ENCODE peak calls at places on chromosome 12, in ten cellular contexts. Q is OCI-LY7, G is GM12865, Y is fibroblast of lung, E is progenitor cell of endocrine pancreas, R is mammary epithelial cell, N is activated B cell treated with CpG ODN at 0.5 μM for 24 hours, X is left ventricle myocardium inferior, B is foreskin fibroblast, V is nephron progenitor cell. J is an unnamed sample.

GRCh38 chr12:111757361-111758119 is 9.2 kb upstream of the ALDH2 start:
- DNase-seq in Q (peak), G (peak), Y (peak), E (no peak), R (peak), N (no peak), X (peak), B (peak), V (no peak), J (peak)

GRCh38 chr12:10366875-10367274 is 23.0 kb downstream of the KLRK1 start:
- DNase-seq in Q (peak), G (no peak), Y (peak), E (no peak), R (peak), N (no peak), X (no peak), B (peak), V (no peak), J (no peak)

GRCh38 chr12:3684449-3685051 is 68.4 kb downstream of the CRACR2A start:
- DNase-seq in Q (no peak), G (no peak), Y (no peak), E (no peak), R (no peak), N (no peak), X (peak), B (no peak), V (peak), J (no peak)

GRCh38 chr12:54388214-54389138 is 3.9 kb upstream of the ZNF385A start:
- DNase-seq in Q (no peak), G (no peak), Y (no peak), E (no peak), R (no peak), N (no peak), X (no peak), B (peak), V (no peak), J (no peak)

GRCh38 chr12:96514328-96514727 is 25.0 kb downstream of the CFAP54 start:
- DNase-seq in Q (peak), G (peak), Y (peak), E (no peak), R (no peak), N (no peak), X (no peak), B (no peak), V (no peak), J (no peak)

GRCh38 chr12:108173892-108174291 is 44.8 kb downstream of the WSCD2 start:
- DNase-seq in Q (no peak), G (no peak), Y (no peak), E (no peak), R (no peak), N (no peak), X (no peak), B (no peak), V (no peak), J (no peak)

GRCh38 chr12:119681953-119682352 is 14.0 kb downstream of the PRKAB1 start:
- DNase-seq in Q (no peak), G (peak), Y (no peak), E (no peak), R (no peak), N (no peak), X (no peak), B (no peak), V (no peak), J (peak)

GRCh38 chr12:64419696-64420095 is 15.5 kb downstream of the XPOT start:
- DNase-seq in Q (no peak), G (no peak), Y (no peak), E (no peak), R (no peak), N (no peak), X (no peak), B (no peak), V (no peak), J (no peak)

GRCh38 chr12:108568653-108569154 is 6.3 kb downstream of the ISCU start:
- DNase-seq in Q (peak), G (peak), Y (no peak), E (no peak), R (no peak), N (no peak), X (no peak), B (no peak), V (no peak), J (peak)

GRCh38 chr12:120100630-120101029 is 15.9 kb downstream of the RAB35 start:
- DNase-seq in Q (no peak), G (no peak), Y (peak), E (no peak), R (no peak), N (no peak), X (peak), B (peak), V (no peak), J (no peak)

GRCh38 chr12:46908236-46908935 is 82.6 kb upstream of the SLC38A4 start:
- DNase-seq in Q (no peak), G (no peak), Y (no peak), E (no peak), R (peak), N (no peak), X (no peak), B (peak), V (no peak), J (no peak)

GRCh38 chr12:106900554-106900953 is 55.2 kb upstream of the TMEM263 start:
- DNase-seq in Q (no peak), G (no peak), Y (no peak), E (no peak), R (no peak), N (no peak), X (no peak), B (no peak), V (no peak), J (no peak)

GRCh38 chr12:95195122-95195521 is 22.1 kb downstream of the FGD6 start:
- DNase-seq in Q (no peak), G (no peak), Y (no peak), E (no peak), R (no peak), N (no peak), X (no peak), B (no peak), V (no peak), J (no peak)

GRCh38 chr12:61713121-61713520 is 547.1 kb upstream of the USP15 start:
- DNase-seq in Q (peak), G (no peak), Y (no peak), E (no peak), R (no peak), N (no peak), X (no peak), B (no peak), V (no peak), J (no peak)

GRCh38 chr12:92028039-92028709 is 117.5 kb downstream of the BTG1 start:
- DNase-seq in Q (no peak), G (no peak), Y (peak), E (no peak), R (peak), N (no peak), X (no peak), B (peak), V (no peak), J (no peak)

GRCh38 chr12:51217133-51217967 is 512 bp downstream of the POU6F1 start:
- DNase-seq in Q (peak), G (peak), Y (no peak), E (peak), R (no peak), N (peak), X (peak), B (peak), V (peak), J (peak)

GRCh38 chr12:95633049-95633545 is 81.8 kb upstream of the USP44 start:
- DNase-seq in Q (no peak), G (no peak), Y (peak), E (no peak), R (peak), N (no peak), X (no peak), B (peak), V (no peak), J (peak)

GRCh38 chr12:23503544-23503943 is 445.9 kb downstream of the SOX5 start:
- DNase-seq in Q (no peak), G (no peak), Y (no peak), E (no peak), R (no peak), N (no peak), X (no peak), B (no peak), V (no peak), J (no peak)

DNA sequence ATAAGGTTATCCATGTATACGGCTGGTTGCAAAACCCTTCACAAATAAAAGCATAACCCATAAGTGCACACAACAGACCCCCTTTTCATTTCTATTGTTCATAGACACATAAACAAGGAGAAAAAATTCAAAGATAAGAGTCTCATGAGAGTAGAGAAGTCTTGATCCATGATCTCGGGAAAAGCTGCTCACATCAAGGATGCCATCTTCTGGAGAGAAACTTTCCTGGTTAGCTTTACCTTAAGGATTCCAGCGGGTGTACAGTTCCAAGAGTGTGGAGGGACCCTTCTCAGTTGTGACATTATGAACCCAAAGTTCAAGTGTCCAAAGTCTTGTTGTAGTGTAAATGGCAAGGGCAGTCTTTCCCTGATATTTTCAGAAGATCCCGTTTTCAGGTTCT is 144.5 kb downstream of the LLPH start:
- DNase-seq in Q (no peak), G (no peak), Y (no peak), E (no peak), R (no peak), N (no peak), X (no peak), B (no peak), V (no peak), J (no peak)
- TF ChIP-seq CTCF in Q (no peak), G (no peak), Y (peak), E (no peak), R (no peak), N (no peak), X (no peak), B (no peak), V (no peak), J (no peak)

GRCh38 chr12:26226629-26227375 is 31.4 kb downstream of the SSPN start:
- DNase-seq in Q (no peak), G (no peak), Y (peak), E (peak), R (peak), N (peak), X (peak), B (peak), V (peak), J (peak)
- TF ChIP-seq CTCF in Q (no peak), G (no peak), Y (no peak), E (no peak), R (no peak), N (no peak), X (no peak), B (no peak), V (no peak), J (no peak)

GRCh38 chr12:90062799-90063198 is 354.2 kb upstream of the ATP2B1 start:
- DNase-seq in Q (no peak), G (no peak), Y (no peak), E (no peak), R (peak), N (no peak), X (no peak), B (no peak), V (no peak), J (no peak)
- TF ChIP-seq CTCF in Q (peak), G (no peak), Y (no peak), E (no peak), R (no peak), N (no peak), X (no peak), B (no peak), V (no peak), J (no peak)

DNA sequence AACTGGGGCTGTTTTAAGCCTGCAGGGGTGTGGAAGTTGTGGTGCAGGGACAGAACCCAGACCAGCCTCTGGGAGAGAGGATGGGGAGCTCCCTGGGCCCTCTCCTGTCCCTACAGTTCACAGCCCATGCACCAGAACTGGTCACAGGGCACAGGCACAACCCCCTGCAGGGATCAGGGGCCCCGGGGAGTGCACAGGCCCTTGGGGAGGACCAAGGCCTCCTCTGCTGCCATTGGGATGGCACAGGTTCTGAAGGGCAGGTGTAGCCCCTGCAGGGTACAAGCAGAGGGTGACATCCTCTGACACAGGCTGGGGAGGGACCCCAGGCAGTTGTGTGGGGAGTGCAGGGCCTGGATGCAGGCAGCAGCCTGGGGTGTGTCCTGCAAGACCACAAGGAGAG is 66.4 kb upstream of the SFSWAP start:
- DNase-seq in Q (no peak), G (no peak), Y (no peak), E (no peak), R (no peak), N (no peak), X (no peak), B (no peak), V (no peak), J (no peak)
- TF ChIP-seq CTCF in Q (no peak), G (no peak), Y (no peak), E (no peak), R (no peak), N (no peak), X (no peak), B (no peak), V (no peak), J (no peak)

GRCh38 chr12:4975574-4975973 is 65.9 kb downstream of the KCNA1 start:
- DNase-seq in Q (no peak), G (no peak), Y (no peak), E (no peak), R (no peak), N (no peak), X (no peak), B (no peak), V (peak), J (no peak)
- TF ChIP-seq CTCF in Q (no peak), G (no peak), Y (no peak), E (no peak), R (no peak), N (no peak), X (no peak), B (no peak), V (no peak), J (no peak)

GRCh38 chr12:124002654-124003053 is 29.6 kb downstream of the ZNF664 start:
- DNase-seq in Q (no peak), G (no peak), Y (no peak), E (no peak), R (no peak), N (no peak), X (no peak), B (no peak), V (no peak), J (no peak)
- TF ChIP-seq CTCF in Q (no peak), G (no peak), Y (no peak), E (no peak), R (no peak), N (no peak), X (no peak), B (no peak), V (no peak), J (no peak)

DNA sequence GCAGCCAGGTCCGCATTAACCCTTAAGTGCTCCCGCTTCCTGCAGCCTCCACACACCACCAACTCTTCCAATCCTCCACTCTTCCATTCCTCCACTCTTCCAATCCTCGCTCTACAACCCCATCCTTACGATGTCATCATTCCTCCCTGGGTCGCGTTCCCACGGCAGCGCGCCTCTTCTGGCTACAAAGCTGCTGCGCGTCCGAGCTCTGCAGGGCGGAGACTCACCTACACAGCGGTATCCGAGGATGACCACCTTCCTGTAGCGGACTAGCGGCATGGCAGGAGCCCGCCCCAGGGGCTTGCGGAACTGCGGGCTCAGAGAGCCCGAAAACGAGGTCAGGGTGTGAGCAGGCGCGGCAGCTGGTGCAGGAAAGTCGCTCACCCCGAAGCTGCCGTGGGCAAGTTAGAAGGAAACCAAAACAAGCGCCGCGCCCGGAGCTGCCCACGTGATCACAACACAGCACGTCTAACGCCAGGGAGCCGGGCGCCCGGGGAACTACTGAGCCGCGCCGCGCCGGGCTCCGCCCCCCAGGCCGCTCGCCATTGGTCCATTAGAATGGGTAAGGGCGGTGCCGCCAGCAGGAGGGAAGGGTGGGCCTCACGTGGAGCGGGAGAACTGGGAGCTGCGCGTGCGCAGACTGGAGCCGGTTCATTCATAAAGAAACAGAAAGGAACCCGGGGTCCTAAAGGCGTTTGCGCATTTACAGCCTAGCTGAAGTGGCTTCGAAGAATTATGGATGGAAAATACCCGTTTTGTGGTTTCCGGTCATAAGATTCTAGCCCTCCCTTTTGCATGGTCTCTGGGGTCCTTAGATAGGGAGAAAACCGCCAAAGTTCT is at the start of gene RHEBL1:
- DNase-seq in Q (peak), G (peak), Y (peak), E (peak), R (peak), N (peak), X (peak), B (peak), V (peak), J (peak)
- TF ChIP-seq CTCF in Q (peak), G (peak), Y (no peak), E (peak), R (peak), N (no peak), X (no peak), B (no peak), V (no peak), J (no peak)

DNA sequence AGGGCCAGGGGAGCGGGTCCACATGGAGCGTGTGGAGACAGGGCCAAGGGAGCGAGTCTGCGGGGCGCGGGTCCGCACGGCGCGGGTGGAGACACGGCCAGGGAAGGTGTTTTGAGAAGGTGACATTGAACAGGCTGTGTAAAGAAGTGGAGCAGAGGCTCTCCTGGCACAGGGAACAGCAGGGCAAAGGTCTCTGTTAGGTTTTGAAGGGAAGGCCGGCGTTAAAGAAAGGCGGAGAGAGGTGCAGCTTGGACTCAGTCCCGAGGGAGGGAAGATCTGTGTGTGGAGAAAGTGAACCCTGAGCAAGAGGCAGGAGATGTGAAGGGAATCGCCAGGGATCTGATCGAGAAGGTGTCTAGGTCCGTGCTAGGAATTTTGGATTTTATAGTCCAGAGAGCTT is 1.8 kb downstream of the PXMP2 start:
- DNase-seq in Q (no peak), G (no peak), Y (no peak), E (no peak), R (no peak), N (no peak), X (no peak), B (no peak), V (no peak), J (no peak)
- TF ChIP-seq CTCF in Q (no peak), G (no peak), Y (no peak), E (no peak), R (no peak), N (no peak), X (no peak), B (no peak), V (no peak), J (no peak)

DNA sequence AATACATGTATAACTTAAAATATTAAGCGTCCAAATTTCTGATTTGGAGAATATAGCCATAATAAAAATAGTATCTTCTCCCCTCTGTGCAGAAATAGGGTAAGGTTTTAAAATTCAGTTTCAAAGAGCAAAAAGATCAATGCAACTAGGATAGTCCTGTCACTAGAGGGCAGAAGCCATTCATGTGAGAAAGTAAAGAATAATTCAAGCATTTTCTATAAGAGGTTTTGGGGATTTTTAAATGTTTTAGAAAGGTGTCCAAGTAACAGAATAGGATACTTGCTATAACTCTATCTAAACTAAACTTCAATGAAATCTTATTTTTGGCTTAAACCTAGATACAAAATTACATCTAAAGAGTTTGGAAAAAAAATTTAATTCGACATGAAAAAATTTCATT is 50.3 kb downstream of the ADAMTS20 start:
- DNase-seq in Q (peak), G (peak), Y (peak), E (no peak), R (peak), N (no peak), X (no peak), B (peak), V (no peak), J (no peak)
- TF ChIP-seq CTCF in Q (peak), G (peak), Y (peak), E (peak), R (peak), N (no peak), X (no peak), B (peak), V (peak), J (peak)

GRCh38 chr12:32448581-32448980 is 49.2 kb downstream of the FGD4 start:
- DNase-seq in Q (no peak), G (no peak), Y (no peak), E (no peak), R (peak), N (no peak), X (no peak), B (no peak), V (no peak), J (no peak)
- TF ChIP-seq CTCF in Q (no peak), G (no peak), Y (no peak), E (no peak), R (peak), N (no peak), X (no peak), B (no peak), V (no peak), J (no peak)